ENCODE peak calls at places on chromosomes 16 and 17, in nine cellular contexts. V is left ventricle myocardium inferior; M is right atrium auricular region; P is CD8-positive, alpha-beta T cell; A is thoracic aorta; U is upper lobe of right lung; I is mesothelial cell of epicardium; R is activated CD8-positive, alpha-beta T cell treated with anti-CD3 and anti-CD28 coated beads for 36 hours; B is GM12878. N is an unnamed sample.

GRCh38 chr17:47670064-47670463 is 20.3 kb downstream of the KPNB1 start:
- DNase-seq in V (no peak), M (no peak), P (no peak), A (no peak), U (no peak), I (no peak), R (no peak), B (no peak), N (no peak)

GRCh38 chr16:81625544-81626152 is 153.4 kb upstream of the PLCG2 start:
- DNase-seq in V (peak), M (no peak), P (no peak), A (no peak), U (no peak), I (no peak), R (peak), B (no peak), N (no peak)

GRCh38 chr17:31496601-31497000 is 105.1 kb downstream of the RAB11FIP4 start:
- DNase-seq in V (no peak), M (no peak), P (no peak), A (no peak), U (no peak), I (no peak), R (no peak), B (no peak), N (no peak)

GRCh38 chr17:21419299-21420239 is 43.4 kb downstream of the KCNJ12 start:
- DNase-seq in V (peak), M (no peak), P (peak), A (no peak), U (peak), I (no peak), R (peak), B (no peak), N (no peak)

GRCh38 chr17:81601525-81602120 is 35.3 kb downstream of the NPLOC4 start:
- DNase-seq in V (no peak), M (no peak), P (peak), A (no peak), U (no peak), I (no peak), R (peak), B (peak), N (no peak)

GRCh38 chr16:65123846-65124513 is 2.1 kb upstream of the CDH11 start:
- DNase-seq in V (no peak), M (no peak), P (no peak), A (no peak), U (no peak), I (no peak), R (no peak), B (no peak), N (no peak)

GRCh38 chr17:8719291-8720246 is 25.1 kb downstream of the CCDC42 start:
- DNase-seq in V (no peak), M (no peak), P (no peak), A (no peak), U (peak), I (no peak), R (no peak), B (no peak), N (no peak)

GRCh38 chr16:4613636-4614570 is 785 bp downstream of the UBALD1 start:
- DNase-seq in V (peak), M (no peak), P (no peak), A (no peak), U (peak), I (peak), R (peak), B (no peak), N (no peak)

GRCh38 chr16:14041164-14041563 is 30.0 kb upstream of the MRTFB start:
- DNase-seq in V (no peak), M (no peak), P (no peak), A (no peak), U (no peak), I (no peak), R (no peak), B (no peak), N (no peak)

GRCh38 chr17:40598928-40599627 is 33.8 kb upstream of the CCR7 start:
- DNase-seq in V (no peak), M (peak), P (no peak), A (no peak), U (no peak), I (no peak), R (peak), B (peak), N (peak)

GRCh38 chr17:73410586-73411329 is 99.0 kb upstream of the CDC42EP4 start:
- DNase-seq in V (no peak), M (no peak), P (no peak), A (no peak), U (no peak), I (no peak), R (no peak), B (no peak), N (no peak)

GRCh38 chr17:41812176-41813038 is at the start of gene FKBP10:
- DNase-seq in V (peak), M (no peak), P (peak), A (peak), U (peak), I (peak), R (peak), B (no peak), N (peak)

GRCh38 chr17:44335515-44336356 is 9.4 kb upstream of the GRN start:
- DNase-seq in V (no peak), M (no peak), P (no peak), A (no peak), U (no peak), I (no peak), R (no peak), B (no peak), N (no peak)

GRCh38 chr16:68779891-68780290 is 42.8 kb downstream of the CDH1 start:
- DNase-seq in V (no peak), M (no peak), P (no peak), A (no peak), U (no peak), I (no peak), R (no peak), B (no peak), N (no peak)

GRCh38 chr16:1543085-1543896 is 9.8 kb downstream of the TMEM204 start:
- DNase-seq in V (peak), M (peak), P (no peak), A (peak), U (peak), I (no peak), R (peak), B (peak), N (no peak)
- TF ChIP-seq CTCF in V (no peak), M (no peak), P (no peak), A (no peak), U (peak), I (no peak), R (no peak), B (peak), N (no peak)

GRCh38 chr17:33688771-33689170 is 395.7 kb upstream of the ASIC2 start:
- DNase-seq in V (no peak), M (no peak), P (no peak), A (no peak), U (no peak), I (no peak), R (no peak), B (no peak), N (no peak)

GRCh38 chr17:33684714-33685113 is 391.6 kb upstream of the ASIC2 start:
- DNase-seq in V (no peak), M (no peak), P (no peak), A (no peak), U (no peak), I (no peak), R (no peak), B (no peak), N (no peak)

GRCh38 chr17:33682622-33683021 is 389.5 kb upstream of the ASIC2 start:
- DNase-seq in V (no peak), M (no peak), P (no peak), A (no peak), U (no peak), I (no peak), R (no peak), B (no peak), N (no peak)

GRCh38 chr17:33687831-33688230 is 394.7 kb upstream of the ASIC2 start:
- DNase-seq in V (no peak), M (no peak), P (no peak), A (no peak), U (no peak), I (no peak), R (no peak), B (no peak), N (no peak)

GRCh38 chr17:33686171-33686570 is 393.1 kb upstream of the ASIC2 start:
- DNase-seq in V (no peak), M (no peak), P (no peak), A (no peak), U (no peak), I (no peak), R (peak), B (no peak), N (no peak)
- TF ChIP-seq CTCF in V (peak), M (no peak), P (no peak), A (no peak), U (peak), I (peak), R (peak), B (peak), N (peak)

GRCh38 chr17:80477647-80478478 is 1.5 kb upstream of the NPTX1 start:
- DNase-seq in V (no peak), M (no peak), P (no peak), A (no peak), U (no peak), I (peak), R (peak), B (no peak), N (no peak)
- TF ChIP-seq CTCF in V (peak), M (no peak), P (no peak), A (peak), U (peak), I (peak), R (peak), B (peak), N (peak)

DNA sequence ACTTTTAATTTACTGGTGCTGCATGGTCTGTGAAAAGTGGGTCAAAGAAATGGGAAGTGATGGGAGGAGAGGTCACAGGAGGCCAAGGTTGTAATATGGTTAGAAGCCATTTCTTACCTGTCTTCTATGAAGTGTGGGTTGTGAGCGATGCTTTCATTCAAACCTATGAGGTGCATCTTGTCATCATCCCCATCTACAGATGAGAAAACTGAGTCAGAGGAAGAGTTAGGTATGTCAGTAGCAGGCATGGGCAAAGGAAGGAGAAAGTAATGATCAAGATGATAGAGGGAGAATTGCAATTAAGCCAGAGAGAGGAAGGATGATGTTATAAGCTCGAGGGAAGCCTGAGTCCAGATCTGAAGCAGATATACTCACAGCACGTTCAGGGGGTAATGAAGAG is 19.7 kb downstream of the CDH13 start:
- DNase-seq in V (no peak), M (no peak), P (no peak), A (no peak), U (no peak), I (no peak), R (no peak), B (no peak), N (no peak)
- TF ChIP-seq CTCF in V (no peak), M (no peak), P (no peak), A (no peak), U (no peak), I (no peak), R (no peak), B (no peak), N (no peak)